ENCODE peak calls at places on chromosomes 5 and 9, in eight cellular contexts. T, Z, V, D, O, J, I and E are unnamed samples.

GRCh38 chr5:80387063-80387768 is 20.6 kb upstream of the ZFYVE16 start:
- DNase-seq in T (no peak), Z (no peak), V (no peak), D (no peak), O (no peak), J (no peak), I (no peak), E (no peak)

GRCh38 chr5:160188151-160188967 is 40.9 kb upstream of the FABP6 start:
- DNase-seq in T (no peak), Z (no peak), V (no peak), D (peak), O (no peak), J (peak), I (peak), E (no peak)

GRCh38 chr5:53170748-53171349 is 61.3 kb upstream of the MOCS2 start:
- DNase-seq in T (peak), Z (peak), V (peak), D (peak), O (peak), J (peak), I (peak), E (no peak)

GRCh38 chr5:90944116-90944515 is 385.5 kb downstream of the ADGRV1 start:
- DNase-seq in T (no peak), Z (no peak), V (peak), D (no peak), O (no peak), J (no peak), I (no peak), E (no peak)

GRCh38 chr9:109411818-109412352 is 86.2 kb downstream of the PTPN3 start:
- DNase-seq in T (peak), Z (peak), V (peak), D (peak), O (peak), J (peak), I (peak), E (no peak)

GRCh38 chr9:12781334-12781733 is 6.5 kb downstream of the LURAP1L start:
- DNase-seq in T (no peak), Z (no peak), V (no peak), D (no peak), O (no peak), J (no peak), I (no peak), E (no peak)

GRCh38 chr5:1318659-1319251 is 23.9 kb upstream of the TERT start:
- DNase-seq in T (no peak), Z (no peak), V (no peak), D (no peak), O (no peak), J (no peak), I (no peak), E (no peak)

GRCh38 chr5:59744531-59744992 is 149.0 kb downstream of the PDE4D start:
- DNase-seq in T (no peak), Z (no peak), V (peak), D (peak), O (no peak), J (peak), I (no peak), E (no peak)

GRCh38 chr5:165620394-165620793 is 2115.0 kb downstream of the MAT2B start:
- DNase-seq in T (no peak), Z (no peak), V (no peak), D (peak), O (no peak), J (no peak), I (no peak), E (no peak)

GRCh38 chr5:32973646-32974045 is 262.5 kb downstream of the NPR3 start:
- DNase-seq in T (no peak), Z (no peak), V (peak), D (no peak), O (no peak), J (peak), I (no peak), E (no peak)

GRCh38 chr5:57368010-57368409 is 114.6 kb downstream of the ACTBL2 start:
- DNase-seq in T (no peak), Z (peak), V (peak), D (peak), O (no peak), J (peak), I (no peak), E (no peak)

GRCh38 chr5:155089649-155090048 is 76.1 kb downstream of the KIF4B start:
- DNase-seq in T (no peak), Z (no peak), V (peak), D (no peak), O (no peak), J (no peak), I (no peak), E (no peak)

GRCh38 chr9:98521141-98521540 is 187.6 kb downstream of the GABBR2 start:
- DNase-seq in T (no peak), Z (no peak), V (peak), D (peak), O (no peak), J (peak), I (no peak), E (no peak)

GRCh38 chr5:99865159-99865558 is 670.0 kb upstream of the FAM174A start:
- DNase-seq in T (no peak), Z (no peak), V (no peak), D (no peak), O (no peak), J (no peak), I (no peak), E (no peak)

GRCh38 chr9:127262621-127263020 is 2.0 kb upstream of the GARNL3 start:
- DNase-seq in T (no peak), Z (no peak), V (no peak), D (no peak), O (no peak), J (no peak), I (no peak), E (no peak)

GRCh38 chr9:34381323-34381722 is 4.6 kb upstream of the MYORG start:
- DNase-seq in T (peak), Z (no peak), V (no peak), D (no peak), O (no peak), J (no peak), I (no peak), E (no peak)

GRCh38 chr9:121698627-121699270 is 47.3 kb downstream of the DAB2IP start:
- DNase-seq in T (peak), Z (peak), V (no peak), D (no peak), O (peak), J (peak), I (no peak), E (peak)

GRCh38 chr9:78692871-78693270 is 395.9 kb downstream of the PSAT1 start:
- DNase-seq in T (no peak), Z (no peak), V (no peak), D (no peak), O (no peak), J (no peak), I (no peak), E (no peak)

GRCh38 chr5:122375801-122376200 is 63.8 kb downstream of the SNCAIP start:
- DNase-seq in T (no peak), Z (no peak), V (no peak), D (no peak), O (no peak), J (no peak), I (no peak), E (no peak)

GRCh38 chr5:157575096-157575872 is at the start of gene ADAM19:
- DNase-seq in T (peak), Z (peak), V (peak), D (peak), O (peak), J (peak), I (peak), E (peak)

GRCh38 chr9:93295456-93296076 is 111.6 kb downstream of the WNK2 start:
- DNase-seq in T (peak), Z (peak), V (no peak), D (no peak), O (no peak), J (no peak), I (no peak), E (no peak)

GRCh38 chr9:27365977-27366376 is 69.0 kb upstream of the EQTN start:
- DNase-seq in T (no peak), Z (no peak), V (no peak), D (no peak), O (no peak), J (no peak), I (no peak), E (no peak)

GRCh38 chr9:132857601-132858342 is 20.3 kb downstream of the AK8 start:
- DNase-seq in T (no peak), Z (peak), V (no peak), D (peak), O (no peak), J (no peak), I (no peak), E (no peak)

GRCh38 chr5:39755986-39756385 is 331.2 kb upstream of the DAB2 start:
- DNase-seq in T (no peak), Z (no peak), V (peak), D (peak), O (no peak), J (peak), I (peak), E (no peak)

GRCh38 chr9:101706261-101706798 is 32.1 kb downstream of the GRIN3A start:
- DNase-seq in T (peak), Z (no peak), V (peak), D (no peak), O (no peak), J (no peak), I (no peak), E (no peak)

GRCh38 chr5:132363431-132364112 is 5.9 kb upstream of the SLC22A5 start:
- DNase-seq in T (no peak), Z (no peak), V (peak), D (peak), O (no peak), J (peak), I (peak), E (no peak)

GRCh38 chr9:76901801-76902200 is 4.1 kb downstream of the PRUNE2 start:
- DNase-seq in T (no peak), Z (no peak), V (no peak), D (no peak), O (no peak), J (no peak), I (no peak), E (no peak)

GRCh38 chr9:20783057-20784038 is 99.3 kb downstream of the FOCAD start:
- DNase-seq in T (no peak), Z (no peak), V (peak), D (peak), O (no peak), J (no peak), I (no peak), E (no peak)

GRCh38 chr9:116541402-116541801 is 145.7 kb upstream of the TRIM32 start:
- DNase-seq in T (no peak), Z (no peak), V (no peak), D (no peak), O (no peak), J (no peak), I (no peak), E (no peak)

GRCh38 chr5:31397926-31398557 is 133.9 kb downstream of the DROSHA start:
- DNase-seq in T (no peak), Z (no peak), V (no peak), D (peak), O (no peak), J (no peak), I (no peak), E (no peak)